ENCODE peak calls at places on chromosomes 3 and 15, in ten cellular contexts. P, R, A, O, N, C, J, V, G and Y are unnamed samples.

GRCh38 chr15:100767002-100767825 is 112.4 kb upstream of the ALDH1A3 start:
- DNase-seq in P (no peak), R (no peak), A (peak), O (no peak), N (no peak), C (no peak), J (no peak), V (no peak), G (no peak), Y (no peak)

GRCh38 chr15:65101891-65102708 is 12.9 kb downstream of the UBAP1L start:
- DNase-seq in P (no peak), R (no peak), A (no peak), O (no peak), N (no peak), C (no peak), J (no peak), V (no peak), G (no peak), Y (no peak)

GRCh38 chr15:84702961-84703482 is 12.9 kb downstream of the SEC11A start:
- DNase-seq in P (no peak), R (no peak), A (no peak), O (peak), N (no peak), C (peak), J (peak), V (no peak), G (peak), Y (no peak)

GRCh38 chr3:51932471-51933370 is 9.0 kb downstream of the RRP9 start:
- DNase-seq in P (no peak), R (no peak), A (no peak), O (no peak), N (no peak), C (no peak), J (no peak), V (no peak), G (no peak), Y (no peak)

GRCh38 chr15:51318382-51319150 is 19.8 kb downstream of the CYP19A1 start:
- DNase-seq in P (no peak), R (no peak), A (no peak), O (no peak), N (no peak), C (no peak), J (peak), V (no peak), G (peak), Y (no peak)

GRCh38 chr3:113736548-113737089 is 9.4 kb downstream of the NAA50 start:
- DNase-seq in P (peak), R (peak), A (no peak), O (peak), N (no peak), C (no peak), J (peak), V (peak), G (peak), Y (peak)

GRCh38 chr3:104102386-104102785 is 1264.3 kb upstream of the ALCAM start:
- DNase-seq in P (peak), R (peak), A (no peak), O (peak), N (peak), C (no peak), J (peak), V (no peak), G (peak), Y (peak)

GRCh38 chr3:120435621-120436020 is 15.2 kb downstream of the FSTL1 start:
- DNase-seq in P (no peak), R (no peak), A (no peak), O (peak), N (no peak), C (no peak), J (peak), V (no peak), G (peak), Y (peak)

GRCh38 chr3:81027344-81027743 is 734.1 kb downstream of the GBE1 start:
- DNase-seq in P (no peak), R (no peak), A (no peak), O (no peak), N (no peak), C (no peak), J (no peak), V (no peak), G (no peak), Y (no peak)

GRCh38 chr3:59775106-59775505 is 725.3 kb upstream of the CFAP20DC start:
- DNase-seq in P (no peak), R (no peak), A (no peak), O (peak), N (no peak), C (no peak), J (peak), V (no peak), G (no peak), Y (no peak)

GRCh38 chr3:71050521-71051258 is 532.8 kb downstream of the FOXP1 start:
- DNase-seq in P (no peak), R (no peak), A (no peak), O (peak), N (peak), C (no peak), J (peak), V (no peak), G (peak), Y (peak)

GRCh38 chr3:42874749-42875148 is 930 bp downstream of the CYP8B1 start:
- DNase-seq in P (no peak), R (no peak), A (no peak), O (no peak), N (no peak), C (no peak), J (no peak), V (no peak), G (no peak), Y (no peak)

GRCh38 chr3:73658227-73658626 is 33.5 kb upstream of the PDZRN3 start:
- DNase-seq in P (no peak), R (no peak), A (no peak), O (no peak), N (no peak), C (no peak), J (no peak), V (no peak), G (no peak), Y (no peak)

GRCh38 chr3:38015984-38016383 is 13.5 kb downstream of the PLCD1 start:
- DNase-seq in P (no peak), R (no peak), A (no peak), O (no peak), N (no peak), C (no peak), J (no peak), V (no peak), G (no peak), Y (no peak)

GRCh38 chr15:34584321-34584668 is 844 bp upstream of the GOLGA8B start:
- DNase-seq in P (no peak), R (no peak), A (no peak), O (no peak), N (peak), C (no peak), J (no peak), V (no peak), G (no peak), Y (no peak)

GRCh38 chr3:129343643-129344360 is 65.1 kb downstream of the HMCES start:
- DNase-seq in P (no peak), R (no peak), A (no peak), O (no peak), N (peak), C (peak), J (no peak), V (no peak), G (peak), Y (peak)
- TF ChIP-seq CTCF in P (peak), R (peak), A (peak), O (peak), N (peak), C (peak), J (peak), V (peak), G (peak), Y (peak)

GRCh38 chr3:188947401-188947982 is 224.3 kb upstream of the TPRG1 start:
- DNase-seq in P (no peak), R (no peak), A (peak), O (peak), N (peak), C (peak), J (peak), V (no peak), G (peak), Y (peak)
- TF ChIP-seq CTCF in P (peak), R (peak), A (peak), O (peak), N (peak), C (peak), J (peak), V (no peak), G (peak), Y (peak)

DNA sequence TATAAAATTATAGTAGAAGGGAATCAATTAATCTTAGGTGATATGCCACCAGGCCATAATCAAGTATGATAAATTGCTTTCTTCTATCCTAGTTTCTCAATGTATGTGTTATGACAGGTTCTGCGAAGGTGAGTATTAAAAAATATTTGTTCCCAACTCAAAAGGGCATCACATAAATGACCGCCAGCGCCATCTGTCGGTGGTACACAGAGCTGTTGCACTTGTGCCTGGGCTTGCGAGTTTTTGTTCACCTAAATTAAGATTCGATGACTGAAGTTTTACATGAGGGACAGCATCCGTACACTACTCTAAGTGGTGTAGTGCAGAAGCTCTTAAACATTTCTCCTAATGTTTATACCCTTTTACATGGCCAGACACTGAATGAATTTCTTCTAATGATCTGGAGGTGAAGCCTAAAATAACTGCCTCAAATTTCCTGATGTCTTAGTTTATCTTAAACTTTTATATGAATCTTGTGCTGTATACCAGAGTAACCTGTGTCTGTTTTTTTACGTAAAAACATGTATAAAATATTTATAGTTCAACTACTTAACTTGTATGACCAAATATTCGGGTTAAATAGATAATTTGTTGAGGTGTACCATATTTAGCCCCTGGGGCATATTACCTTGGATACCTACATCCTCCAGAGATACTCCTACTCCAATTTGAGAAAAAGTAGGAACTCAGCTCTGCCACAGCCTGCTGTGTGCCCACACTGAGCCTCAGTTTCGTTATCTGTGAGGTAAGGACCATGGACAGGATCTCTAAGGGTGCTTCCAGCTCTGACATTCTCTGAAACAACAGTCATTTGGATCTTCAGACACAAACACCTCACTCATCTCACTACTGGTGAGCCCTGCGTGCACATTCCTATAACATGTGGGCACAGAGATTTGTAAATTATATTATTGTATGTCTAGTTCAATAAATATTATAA is 365.6 kb downstream of the MAGI1 start:
- DNase-seq in P (peak), R (no peak), A (peak), O (peak), N (peak), C (peak), J (peak), V (no peak), G (peak), Y (peak)
- TF ChIP-seq CTCF in P (peak), R (peak), A (peak), O (peak), N (peak), C (peak), J (peak), V (peak), G (peak), Y (peak)

GRCh38 chr15:41583795-41584194 is 24.8 kb downstream of the TYRO3 start:
- DNase-seq in P (no peak), R (no peak), A (no peak), O (no peak), N (no peak), C (no peak), J (no peak), V (no peak), G (no peak), Y (no peak)

GRCh38 chr15:41577863-41578735 is 19.1 kb downstream of the TYRO3 start:
- DNase-seq in P (no peak), R (no peak), A (no peak), O (no peak), N (no peak), C (peak), J (no peak), V (no peak), G (no peak), Y (no peak)

GRCh38 chr15:41578736-41579383 is 19.8 kb downstream of the TYRO3 start:
- DNase-seq in P (no peak), R (no peak), A (no peak), O (no peak), N (no peak), C (no peak), J (no peak), V (no peak), G (no peak), Y (no peak)

GRCh38 chr15:41584636-41585139 is 25.7 kb downstream of the TYRO3 start:
- DNase-seq in P (no peak), R (no peak), A (no peak), O (no peak), N (no peak), C (no peak), J (peak), V (no peak), G (no peak), Y (no peak)

DNA sequence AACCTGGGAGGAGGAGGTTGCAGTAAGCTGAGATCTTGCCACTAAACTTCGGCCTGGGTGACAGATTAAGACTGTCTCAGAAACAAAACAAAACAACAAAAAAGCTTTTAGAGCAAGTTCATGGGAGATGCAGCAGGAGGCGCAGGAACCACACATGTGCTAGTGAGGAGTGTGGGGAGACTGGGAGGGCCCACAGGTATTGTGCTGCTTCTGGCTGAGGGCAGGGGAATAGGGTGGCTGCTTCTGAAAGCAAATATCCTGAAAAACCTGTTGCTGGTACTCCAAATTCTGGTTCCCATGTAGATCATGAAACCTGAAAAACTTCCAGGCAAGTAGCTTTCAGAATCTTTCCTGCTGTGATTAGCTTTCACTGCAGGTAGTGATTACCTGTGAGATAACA is 22.1 kb downstream of the TYRO3 start:
- DNase-seq in P (no peak), R (no peak), A (no peak), O (no peak), N (no peak), C (no peak), J (no peak), V (no peak), G (no peak), Y (peak)
- TF ChIP-seq CTCF in P (peak), R (peak), A (no peak), O (peak), N (no peak), C (no peak), J (peak), V (no peak), G (peak), Y (peak)

DNA sequence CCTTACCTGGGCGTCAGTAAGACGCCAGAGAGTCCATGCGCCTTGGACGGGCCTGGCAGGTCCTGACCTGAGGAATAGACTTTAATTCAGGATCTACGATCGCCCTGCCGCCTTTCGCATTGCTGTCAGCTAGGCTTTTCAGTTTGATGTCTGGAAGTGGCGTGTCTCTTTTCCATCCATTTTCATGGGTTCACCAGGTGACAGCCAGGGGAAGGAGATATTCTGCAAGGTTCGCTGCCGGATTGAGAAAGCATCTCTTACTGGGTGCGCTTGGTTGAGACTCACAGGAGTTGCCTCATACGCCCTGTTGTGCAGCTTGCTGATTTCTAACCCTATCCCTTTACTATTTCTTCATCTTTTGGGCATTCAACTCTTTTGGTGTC is 7.4 kb downstream of the EPHA3 start:
- DNase-seq in P (no peak), R (no peak), A (no peak), O (no peak), N (no peak), C (no peak), J (no peak), V (no peak), G (no peak), Y (no peak)
- TF ChIP-seq CTCF in P (no peak), R (no peak), A (no peak), O (no peak), N (no peak), C (no peak), J (no peak), V (no peak), G (no peak), Y (no peak)